ENCODE peak calls at places on chromosomes 6 and 20, in five cellular contexts. P, B, O, R and H are unnamed samples.
A peak's percentile ranks its signal among the peaks of the same experiment; 100 is the strongest.

GRCh38 chr6:126118934-126119333 is 132.6 kb downstream of the TRMT11 start:
- DNase-seq in R (no peak), B (no peak), P (no peak), O (no peak), H (no peak)

GRCh38 chr6:45074423-45074822 is 253.7 kb upstream of the RUNX2 start:
- DNase-seq in P (no peak), B (no peak), O (no peak), R (no peak), H (no peak)

GRCh38 chr6:43807228-43808061 is 37.4 kb downstream of the VEGFA start:
- DNase-seq in P (no peak), R (no peak), O (no peak), B (no peak), H (no peak)

GRCh38 chr6:148495029-148495428 is 152.4 kb downstream of the SASH1 start:
- DNase-seq in B (no peak), P (no peak), O (no peak), R (no peak), H (no peak)

GRCh38 chr6:16257999-16258708 is 19.8 kb downstream of the GMPR start:
- DNase-seq in B (no peak), P (no peak), R (no peak), O (no peak), H (no peak)

GRCh38 chr6:119350202-119351004 is 842 bp upstream of the MAN1A1 start:
- DNase-seq in P (peak; percentile 44), R (no peak), O (no peak), B (no peak), H (no peak)

GRCh38 chr6:148251891-148252290 is 90.7 kb upstream of the SASH1 start:
- DNase-seq in P (no peak), B (no peak), R (no peak), O (no peak), H (no peak)

GRCh38 chr6:24893342-24893850 is 42.4 kb downstream of the RIPOR2 start:
- DNase-seq in O (no peak), R (no peak), P (no peak), B (no peak), H (no peak)

GRCh38 chr6:127397729-127398609 is 54.6 kb upstream of the ECHDC1 start:
- DNase-seq in B (no peak), O (no peak), P (no peak), R (no peak), H (no peak)

GRCh38 chr20:37989601-37990001 is 43.7 kb downstream of the TTI1 start:
- DNase-seq in B (no peak), R (no peak), O (no peak), P (no peak), H (no peak)

GRCh38 chr6:91135406-91135805 is 548.5 kb upstream of the MAP3K7 start:
- DNase-seq in R (no peak), P (no peak), B (no peak), O (no peak), H (no peak)

GRCh38 chr6:6717953-6718352 is 129.4 kb downstream of the LY86 start:
- DNase-seq in P (no peak), R (no peak), O (no peak), B (no peak), H (no peak)

GRCh38 chr6:143283887-143284640 is 166.4 kb downstream of the ADAT2 start:
- DNase-seq in P (no peak), O (no peak), R (no peak), B (no peak), H (peak; percentile 27)

GRCh38 chr20:25078662-25079061 is 3.3 kb downstream of the VSX1 start:
- DNase-seq in O (no peak), B (no peak), P (no peak), R (no peak), H (no peak)

GRCh38 chr20:45646898-45647297 is 15.8 kb upstream of the WFDC9 start:
- DNase-seq in B (no peak), R (no peak), O (no peak), P (no peak), H (no peak)

GRCh38 chr6:46510656-46511055 is 19.4 kb upstream of the RCAN2 start:
- DNase-seq in P (no peak), R (no peak), O (no peak), B (no peak), H (no peak)

GRCh38 chr6:14762077-14762476 is 483.8 kb upstream of the JARID2 start:
- DNase-seq in B (no peak), R (no peak), O (no peak), P (no peak), H (no peak)

GRCh38 chr20:8155229-8155628 is 23.2 kb downstream of the PLCB1 start:
- DNase-seq in B (no peak), R (no peak), O (no peak), P (no peak), H (no peak)

GRCh38 chr6:10099648-10100047 is 315.2 kb downstream of the TFAP2A start:
- DNase-seq in O (no peak), B (no peak), P (no peak), R (no peak), H (no peak)

GRCh38 chr6:127119361-127120108 is 1.1 kb downstream of the RSPO3 start:
- DNase-seq in R (no peak), O (no peak), B (no peak), P (no peak), H (no peak)

GRCh38 chr20:37316775-37317170 is 27.3 kb downstream of the MANBAL start:
- DNase-seq in R (no peak), B (no peak), O (no peak), P (no peak), H (no peak)

GRCh38 chr6:105560611-105561066 is 157.8 kb upstream of the PREP start:
- DNase-seq in R (no peak), O (no peak), P (no peak), B (no peak), H (no peak)

GRCh38 chr20:57408536-57409233 is 17.5 kb downstream of the RBM38 start:
- DNase-seq in R (no peak), O (peak; percentile 3), P (peak; percentile 27), B (no peak), H (no peak)

GRCh38 chr20:11234181-11234969 is 560.6 kb upstream of the JAG1 start:
- DNase-seq in B (no peak), O (no peak), R (no peak), P (no peak), H (no peak)

GRCh38 chr6:27759930-27760329 is 152.3 kb downstream of the OR2B2 start:
- DNase-seq in O (no peak), B (no peak), R (no peak), P (no peak), H (no peak)

GRCh38 chr20:24871429-24872213 is 77.4 kb upstream of the CST7 start:
- DNase-seq in R (no peak), P (no peak), O (no peak), B (no peak), H (no peak)

GRCh38 chr20:34953960-34954359 is 1.6 kb downstream of the GSS start:
- DNase-seq in P (no peak), O (no peak), B (no peak), R (no peak), H (no peak)

GRCh38 chr20:44746367-44747165 is 901 bp downstream of the KCNK15 start:
- DNase-seq in B (no peak), P (no peak), R (no peak), O (no peak), H (no peak)

GRCh38 chr20:7772376-7772775 is 167.9 kb downstream of the HAO1 start:
- DNase-seq in R (no peak), P (no peak), O (no peak), B (no peak), H (peak; percentile 92)

GRCh38 chr6:87897581-87898147 is 150.0 kb upstream of the SPACA1 start:
- DNase-seq in O (no peak), P (no peak), R (no peak), B (no peak), H (no peak)

GRCh38 chr6:2218866-2219265 is 26.5 kb downstream of the GMDS start:
- DNase-seq in R (no peak), P (no peak), B (no peak), O (no peak), H (no peak)

GRCh38 chr20:45951474-45951873 is 17.0 kb downstream of the PCIF1 start:
- DNase-seq in P (no peak), R (no peak), O (no peak), B (no peak), H (no peak)

GRCh38 chr6:112468359-112468758 is 121.2 kb downstream of the RFPL4B start:
- DNase-seq in R (no peak), B (no peak), O (no peak), P (no peak), H (no peak)

GRCh38 chr6:151847064-151847463 is 39.6 kb downstream of the ESR1 start:
- DNase-seq in B (no peak), P (no peak), O (no peak), R (no peak), H (no peak)

GRCh38 chr6:3176562-3177355 is 19.4 kb upstream of the TUBB2A start:
- DNase-seq in B (no peak), O (no peak), P (peak; percentile 36), R (no peak), H (no peak)

GRCh38 chr20:33351696-33352095 is 49.6 kb downstream of the CDK5RAP1 start:
- DNase-seq in R (no peak), B (no peak), O (no peak), P (no peak), H (no peak)

GRCh38 chr6:33958863-33959651 is 155.3 kb upstream of the MLN start:
- DNase-seq in P (no peak), R (no peak), O (no peak), B (no peak), H (peak; percentile 30)